ENCODE peak calls at places on chromosomes 12 and 14, in four cellular contexts. Y, I, P and Z are unnamed samples.

GRCh38 chr12:26869908-26870459 is 37.0 kb upstream of the ITPR2 start:
- DNase-seq in I (no peak), Y (no peak), P (peak; percentile 60), Z (no peak)

GRCh38 chr14:104436741-104437701 is 142.5 kb upstream of the C14orf180 start:
- DNase-seq in P (peak; percentile 59), I (no peak), Y (no peak), Z (no peak)

GRCh38 chr14:47392351-47392750 is 283.1 kb downstream of the MDGA2 start:
- DNase-seq in I (no peak), P (no peak), Y (no peak), Z (no peak)

GRCh38 chr14:52596320-52596719 is 43.7 kb downstream of the GPR137C start:
- DNase-seq in I (no peak), P (peak; percentile 69), Y (no peak), Z (no peak)

GRCh38 chr14:31530136-31530535 is 31.1 kb upstream of the NUBPL start:
- DNase-seq in I (no peak), P (no peak), Y (peak; percentile 40), Z (no peak)

GRCh38 chr12:19620222-19620621 is 180.9 kb downstream of the AEBP2 start:
- DNase-seq in Y (no peak), I (no peak), P (no peak), Z (no peak)

GRCh38 chr12:108581311-108582227 is 16.3 kb downstream of the TMEM119 start:
- DNase-seq in I (no peak), P (no peak), Y (no peak), Z (no peak)

GRCh38 chr14:66944872-66945271 is 244.4 kb upstream of the GARIN2 start:
- DNase-seq in Y (peak; percentile 41), I (peak; percentile 14), P (no peak), Z (peak; percentile 3)

GRCh38 chr12:116626153-116626552 is 67.0 kb downstream of the MAP1LC3B2 start:
- DNase-seq in P (no peak), Y (no peak), I (no peak), Z (no peak)

GRCh38 chr12:114812858-114813761 is 129.1 kb upstream of the TBX3 start:
- DNase-seq in P (peak; percentile 56), Y (peak; percentile 74), I (peak; percentile 59), Z (no peak)

GRCh38 chr14:90615444-90616095 is 200.7 kb downstream of the TTC7B start:
- DNase-seq in I (no peak), Y (no peak), P (no peak), Z (no peak)
- H3K4me3 ChIP-seq in I (no peak overlapping the region), Y (no peak overlapping the region), P (no peak overlapping the region), Z (no peak overlapping the region)

DNA sequence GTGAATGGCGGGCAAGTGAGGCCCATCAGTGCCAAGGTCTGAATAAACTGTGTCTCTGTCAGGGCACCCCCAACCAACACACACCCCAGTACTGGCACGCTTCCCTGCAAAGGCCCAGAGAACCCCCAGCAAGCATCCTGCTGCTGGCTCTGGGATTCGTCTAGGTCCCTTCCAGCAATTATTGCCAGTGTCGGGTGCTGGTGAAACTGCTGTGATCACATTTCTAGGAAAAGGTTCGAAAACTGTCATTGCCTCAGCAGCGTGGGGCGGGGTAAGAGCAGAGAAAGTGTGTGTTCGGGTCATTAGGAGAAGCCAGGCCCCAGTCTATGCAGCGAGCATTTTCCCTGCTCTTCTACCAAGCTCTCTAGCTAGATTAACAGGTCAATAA is 2.5 kb downstream of the FAM222A start:
- DNase-seq in Y (no peak), P (no peak), I (no peak), Z (no peak)
- H3K9ac ChIP-seq in Y (no peak overlapping the region), P (peak overlapping the region; percentile 4), I (no peak overlapping the region), Z (no peak overlapping the region)

GRCh38 chr12:127780881-127781280 is 486.1 kb upstream of the TMEM132C start:
- DNase-seq in Y (no peak), P (no peak), I (no peak), Z (no peak)

GRCh38 chr12:127781336-127781735 is 485.6 kb upstream of the TMEM132C start:
- DNase-seq in P (no peak), Y (no peak), I (no peak), Z (no peak)

GRCh38 chr12:127787544-127787943 is 479.4 kb upstream of the TMEM132C start:
- DNase-seq in P (no peak), I (no peak), Y (no peak), Z (no peak)

GRCh38 chr12:127785535-127785934 is 481.4 kb upstream of the TMEM132C start:
- DNase-seq in P (no peak), I (no peak), Y (no peak), Z (no peak)

GRCh38 chr12:127785936-127786335 is 481.0 kb upstream of the TMEM132C start:
- DNase-seq in P (no peak), Y (no peak), I (no peak), Z (no peak)
- H3K27ac ChIP-seq in P (no peak overlapping the region), Y (no peak overlapping the region), I (no peak overlapping the region), Z (no peak overlapping the region)

GRCh38 chr14:73719791-73720190 is 5.6 kb upstream of the PNMA1 start:
- DNase-seq in P (no peak), I (no peak), Y (peak; percentile 31), Z (no peak)

GRCh38 chr14:73718742-73719251 is 4.6 kb upstream of the PNMA1 start:
- DNase-seq in P (peak; percentile 89), I (peak; percentile 75), Y (no peak), Z (no peak)

GRCh38 chr14:73717247-73717646 is 3.1 kb upstream of the PNMA1 start:
- DNase-seq in P (no peak), I (no peak), Y (peak; percentile 22), Z (no peak)

GRCh38 chr14:73719361-73719760 is 5.2 kb upstream of the PNMA1 start:
- DNase-seq in I (no peak), Y (no peak), P (no peak), Z (no peak)

DNA sequence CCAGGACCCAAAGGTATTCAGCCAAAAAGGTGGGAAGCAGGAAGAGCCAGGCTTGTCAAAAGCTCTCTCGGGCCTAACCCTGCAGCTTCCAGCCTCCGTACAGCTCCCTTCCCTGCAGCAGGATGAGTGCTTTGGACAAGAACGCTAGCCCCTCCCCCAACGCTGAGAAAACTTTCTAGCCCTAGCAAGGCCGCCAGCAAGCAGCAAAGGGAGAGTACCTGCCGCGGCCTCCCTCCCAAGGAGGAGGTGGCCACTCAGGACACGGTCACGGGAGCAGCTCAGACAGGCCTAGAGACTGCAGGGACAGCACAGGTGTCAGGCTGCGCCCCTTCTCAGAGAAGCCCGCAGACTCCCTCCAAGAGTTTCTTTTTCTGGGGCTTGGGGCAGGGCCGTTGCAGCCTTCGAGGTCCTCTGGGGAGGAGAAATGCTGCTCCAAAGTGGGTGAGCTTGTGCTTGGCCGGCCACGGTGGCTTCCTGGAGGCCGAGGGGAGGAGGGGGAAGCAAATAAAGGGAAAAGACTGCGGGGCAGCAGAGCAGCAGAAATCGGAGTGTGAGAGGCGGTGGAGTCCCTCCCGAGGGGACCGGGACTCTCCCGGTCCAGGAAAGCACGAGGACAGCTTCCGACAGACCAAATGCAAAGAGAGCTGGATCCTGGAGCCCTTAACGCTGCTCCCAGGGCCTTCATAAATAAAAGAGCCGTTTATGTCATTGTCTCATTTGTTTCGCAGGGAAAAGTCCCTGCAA is 4.0 kb upstream of the PNMA1 start:
- DNase-seq in I (no peak), Y (peak; percentile 76), P (peak; percentile 79), Z (no peak)
- H3K4me3 ChIP-seq in I (peak overlapping the region; percentile 81), Y (no peak overlapping the region), P (no peak overlapping the region), Z (no peak overlapping the region)

GRCh38 chr12:3177778-3178435 is 100.7 kb downstream of the TSPAN9 start:
- DNase-seq in P (no peak), I (no peak), Y (no peak), Z (no peak)

GRCh38 chr12:3176754-3177153 is 99.6 kb downstream of the TSPAN9 start:
- DNase-seq in P (no peak), I (no peak), Y (no peak), Z (no peak)

GRCh38 chr12:3179731-3180130 is 102.6 kb downstream of the TSPAN9 start:
- DNase-seq in Y (no peak), P (no peak), I (no peak), Z (no peak)

GRCh38 chr12:3182426-3182825 is 105.2 kb downstream of the TSPAN9 start:
- DNase-seq in I (no peak), Y (no peak), P (no peak), Z (no peak)

GRCh38 chr12:3178671-3179413 is 101.7 kb downstream of the TSPAN9 start:
- DNase-seq in Y (no peak), I (no peak), P (peak; percentile 51), Z (no peak)
- H3K9ac ChIP-seq in Y (no peak overlapping the region), I (no peak overlapping the region), P (no peak overlapping the region), Z (no peak overlapping the region)